ENCODE peak calls at places on chromosomes 7 and 10, in four cellular contexts. O is H1, Z is HCT116, N is stomach. W is an unnamed sample.

GRCh38 chr10:895324-895723 is 36.2 kb downstream of the LARP4B start:
- DNase-seq in O (no peak), Z (no peak), N (no peak), W (no peak)

GRCh38 chr7:31744294-31744874 is 57.4 kb downstream of the PPP1R17 start:
- DNase-seq in O (peak; percentile 67), Z (peak; percentile 53), N (peak; percentile 61), W (no peak)

GRCh38 chr7:70143089-70144044 is 545.1 kb downstream of the AUTS2 start:
- DNase-seq in O (no peak), Z (no peak), N (no peak), W (no peak)

GRCh38 chr7:72217151-72217550 is 195.0 kb downstream of the CALN1 start:
- DNase-seq in O (no peak), Z (no peak), N (no peak), W (no peak)

GRCh38 chr7:157541796-157542668 is 205.2 kb downstream of the DNAJB6 start:
- DNase-seq in O (no peak), Z (no peak), N (no peak), W (no peak)

GRCh38 chr7:87013136-87013840 is 46.2 kb downstream of the ELAPOR2 start:
- DNase-seq in O (no peak), Z (no peak), N (no peak), W (no peak)

GRCh38 chr10:101012525-101013364 is 13.1 kb downstream of the LZTS2 start:
- DNase-seq in O (peak; percentile 88), Z (peak; percentile 96), N (peak; percentile 91), W (peak; percentile 73)

GRCh38 chr7:72411419-72411818 is 719 bp downstream of the CALN1 start:
- DNase-seq in O (no peak), Z (no peak), N (no peak), W (no peak)

GRCh38 chr10:43225004-43225786 is 41.7 kb downstream of the RASGEF1A start:
- DNase-seq in O (no peak), Z (no peak), N (no peak), W (no peak)

GRCh38 chr7:107867858-107868466 is 23.0 kb upstream of the DLD start:
- DNase-seq in O (no peak), Z (no peak), N (no peak), W (no peak)

GRCh38 chr10:118210276-118210675 is 131.8 kb downstream of the FAM204A start:
- DNase-seq in O (no peak), Z (no peak), N (no peak), W (no peak)

GRCh38 chr7:134886353-134887057 is 99.8 kb upstream of the AGBL3 start:
- DNase-seq in O (no peak), Z (no peak), N (no peak), W (no peak)

GRCh38 chr7:41816111-41816510 is 113.2 kb upstream of the INHBA start:
- DNase-seq in O (no peak), Z (no peak), N (no peak), W (no peak)

GRCh38 chr10:34985823-34986222 is 104.3 kb downstream of the CUL2 start:
- DNase-seq in O (no peak), Z (no peak), N (no peak), W (no peak)

GRCh38 chr7:9028012-9028411 is 594.6 kb downstream of the NXPH1 start:
- DNase-seq in O (no peak), Z (no peak), N (no peak), W (no peak)

GRCh38 chr7:54689394-54690058 is 69.5 kb downstream of the SEC61G start:
- DNase-seq in O (no peak), Z (no peak), N (no peak), W (no peak)

GRCh38 chr10:132589015-132589414 is 51.4 kb downstream of the INPP5A start:
- DNase-seq in O (no peak), Z (no peak), N (no peak), W (no peak)

GRCh38 chr7:20793686-20794394 is 7.2 kb upstream of the SP8 start:
- DNase-seq in O (no peak), Z (no peak), N (no peak), W (no peak)

GRCh38 chr7:20794676-20795075 is 8.0 kb upstream of the SP8 start:
- DNase-seq in O (no peak), Z (no peak), N (no peak), W (no peak)

GRCh38 chr7:20790273-20790842 is 3.7 kb upstream of the SP8 start:
- DNase-seq in O (no peak), Z (no peak), N (no peak), W (no peak)

GRCh38 chr7:20793258-20793657 is 6.6 kb upstream of the SP8 start:
- DNase-seq in O (no peak), Z (no peak), N (no peak), W (no peak)

GRCh38 chr7:20791523-20791879 is 4.8 kb upstream of the SP8 start:
- DNase-seq in O (no peak), Z (no peak), N (no peak), W (no peak)
- TF ChIP-seq POLR2AphosphoS5 in O (no peak), Z (no peak), N (no peak), W (no peak)

GRCh38 chr7:100890640-100891521 is 1.4 kb upstream of the UFSP1 start:
- DNase-seq in O (peak; percentile 74), Z (no peak), N (no peak), W (no peak)
- TF ChIP-seq POLR2AphosphoS5 in O (no peak), Z (no peak), N (no peak), W (no peak)

GRCh38 chr10:71254834-71255539 is 42.6 kb downstream of the UNC5B start:
- DNase-seq in O (no peak), Z (no peak), N (no peak), W (no peak)

GRCh38 chr10:71255540-71255816 is 43.1 kb downstream of the UNC5B start:
- DNase-seq in O (no peak), Z (no peak), N (no peak), W (no peak)

GRCh38 chr10:71256661-71257030 is 44.3 kb downstream of the UNC5B start:
- DNase-seq in O (no peak), Z (no peak), N (no peak), W (no peak)

GRCh38 chr10:71257292-71257997 is 45.1 kb downstream of the UNC5B start:
- DNase-seq in O (no peak), Z (no peak), N (no peak), W (no peak)

GRCh38 chr10:71255817-71256660 is 43.7 kb downstream of the UNC5B start:
- DNase-seq in O (no peak), Z (peak; percentile 56), N (peak; percentile 74), W (no peak)
- TF ChIP-seq POLR2AphosphoS5 in O (no peak), Z (no peak), N (no peak), W (no peak)

GRCh38 chr7:155383756-155384491 is 74.0 kb upstream of the EN2 start:
- DNase-seq in O (no peak), Z (no peak), N (no peak), W (no peak)

GRCh38 chr7:155382802-155383171 is 75.1 kb upstream of the EN2 start:
- DNase-seq in O (no peak), Z (no peak), N (no peak), W (no peak)

GRCh38 chr7:155380221-155380861 is 77.6 kb upstream of the EN2 start:
- DNase-seq in O (peak; percentile 81), Z (peak; percentile 62), N (peak; percentile 79), W (peak; percentile 80)

GRCh38 chr7:155380986-155381851 is 76.7 kb upstream of the EN2 start:
- DNase-seq in O (peak; percentile 57), Z (no peak), N (no peak), W (no peak)

DNA sequence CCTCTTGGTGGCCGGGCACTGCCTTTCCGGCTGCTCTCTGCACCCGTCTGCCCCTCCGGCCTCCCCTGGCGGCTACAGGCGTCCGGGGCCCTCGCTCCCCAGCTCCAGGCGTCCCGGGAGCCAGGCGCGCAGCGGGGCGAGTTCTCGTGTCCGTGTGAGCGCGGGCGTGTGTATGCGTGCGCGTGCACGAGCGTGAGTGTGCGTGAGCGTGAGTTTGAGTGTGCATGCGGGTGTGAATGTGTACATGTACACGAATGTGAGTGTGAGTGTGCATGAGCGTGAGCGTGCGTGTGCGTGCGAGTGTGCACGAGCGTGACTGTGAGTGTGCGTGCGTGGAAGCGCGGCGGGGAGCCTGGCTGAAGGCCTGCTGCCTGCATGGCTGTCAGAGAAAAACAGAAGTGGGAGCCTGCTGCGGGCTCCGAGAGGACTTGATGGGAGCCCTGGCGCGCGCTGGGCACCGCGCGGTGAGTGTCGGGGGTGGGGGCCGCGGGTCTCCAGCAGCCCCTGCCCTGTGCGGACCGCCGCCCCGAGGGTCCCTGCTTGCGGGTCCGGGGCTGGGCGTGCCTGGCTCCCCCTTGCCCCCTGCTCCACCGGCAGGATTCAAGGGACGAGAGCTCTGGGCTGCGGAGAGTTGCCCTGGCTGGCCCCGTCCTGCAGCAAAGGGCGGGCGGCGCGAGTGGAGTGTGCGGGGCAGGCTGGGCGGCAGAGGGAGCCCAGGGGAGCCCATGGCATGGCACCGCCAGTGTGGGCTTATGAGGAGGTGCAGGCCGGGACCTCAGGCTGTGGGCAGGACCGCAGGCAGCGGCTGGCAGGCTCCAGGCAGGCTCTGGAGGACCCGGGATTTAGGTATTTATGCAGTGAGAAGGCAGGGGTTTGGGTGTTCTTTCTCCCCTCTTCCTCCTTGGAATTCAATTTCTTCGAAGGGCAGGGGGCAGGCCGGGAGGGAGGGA is 75.8 kb upstream of the EN2 start:
- DNase-seq in O (peak; percentile 56), Z (no peak), N (no peak), W (no peak)
- TF ChIP-seq POLR2AphosphoS5 in O (no peak), Z (no peak), N (no peak), W (no peak)

GRCh38 chr7:43204081-43204480 is 91.6 kb downstream of the HECW1 start:
- DNase-seq in O (no peak), Z (no peak), N (no peak), W (no peak)
- TF ChIP-seq POLR2AphosphoS5 in O (no peak), Z (no peak), N (no peak), W (no peak)

GRCh38 chr10:113957013-113957412 is 86.7 kb upstream of the ADRB1 start:
- DNase-seq in O (no peak), Z (no peak), N (no peak), W (no peak)

GRCh38 chr10:113959383-113959760 is 84.3 kb upstream of the ADRB1 start:
- DNase-seq in O (no peak), Z (no peak), N (peak; percentile 73), W (peak; percentile 26)

GRCh38 chr10:113960617-113961260 is 82.9 kb upstream of the ADRB1 start:
- DNase-seq in O (no peak), Z (no peak), N (peak; percentile 61), W (no peak)

GRCh38 chr10:113961261-113961938 is 82.3 kb upstream of the ADRB1 start:
- DNase-seq in O (no peak), Z (no peak), N (no peak), W (peak; percentile 33)

DNA sequence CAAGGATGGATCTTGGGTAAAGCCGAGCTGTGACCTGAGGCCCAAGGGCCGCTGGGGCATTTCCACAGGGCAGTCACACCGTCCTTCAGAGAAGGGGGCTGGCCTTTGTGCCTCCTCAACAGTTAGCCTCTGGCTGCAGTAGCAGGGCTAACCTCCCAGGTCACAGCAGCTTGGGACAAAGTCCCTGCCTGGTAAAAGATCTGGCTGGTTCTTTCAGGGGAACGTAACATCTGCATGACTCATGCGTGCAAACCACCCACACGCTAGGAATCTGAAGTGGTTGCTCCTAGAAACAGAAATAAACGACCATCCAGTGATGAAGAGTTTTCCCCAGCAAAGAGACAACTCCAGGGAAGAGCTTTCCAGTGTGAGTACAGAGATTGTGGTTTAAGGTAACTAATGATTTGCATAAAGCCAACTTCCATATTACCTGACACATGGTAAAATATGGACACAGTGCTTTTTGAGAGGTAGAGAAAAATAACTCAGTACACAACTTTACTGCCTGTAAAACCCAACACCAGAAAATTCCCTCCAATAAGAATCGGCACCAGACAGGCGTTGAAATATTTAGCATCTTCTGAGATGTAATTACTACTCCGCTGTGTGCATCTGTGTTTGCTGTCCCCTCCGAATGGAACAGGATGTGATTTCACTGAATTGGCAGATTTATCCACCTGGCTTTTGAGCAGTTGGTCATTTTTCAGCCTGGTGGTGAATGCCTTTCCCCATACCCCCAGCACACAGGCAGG is 84.9 kb upstream of the ADRB1 start:
- DNase-seq in O (no peak), Z (peak; percentile 82), N (peak; percentile 46), W (no peak)
- TF ChIP-seq POLR2AphosphoS5 in O (no peak), Z (peak; percentile 35), N (no peak), W (no peak)